ENCODE peak calls at places on chromosome 1, in nine cellular contexts. Q is WTC11, O is NB4, R is HepG2, D is endothelial cell of umbilical vein, W is HCT116, T is H1, M is K562, K is SK-N-SH. J is an unnamed sample.

GRCh38 chr1:183251959-183252450 is 65.9 kb downstream of the LAMC2 start:
- DNase-seq in O (no peak), Q (no peak), W (no peak), T (no peak), D (no peak), K (no peak), M (no peak), R (no peak), J (no peak)

GRCh38 chr1:185157599-185158469 is 867 bp downstream of the SWT1 start:
- DNase-seq in T (no peak), D (peak), Q (no peak), K (no peak), R (no peak), O (peak), W (no peak), M (no peak), J (peak)

GRCh38 chr1:21510113-21510493 is 880 bp downstream of the ALPL start:
- DNase-seq in T (peak), Q (peak), O (peak), R (no peak), M (no peak), K (no peak), D (no peak), W (no peak), J (no peak)

GRCh38 chr1:43414634-43415223 is 25.0 kb downstream of the SZT2 start:
- DNase-seq in T (peak), K (peak), R (peak), W (peak), O (peak), D (peak), M (peak), Q (peak), J (peak)

GRCh38 chr1:161905269-161905884 is 118.3 kb downstream of the OLFML2B start:
- DNase-seq in M (peak), R (peak), T (no peak), Q (peak), K (peak), D (peak), W (peak), O (peak), J (peak)

GRCh38 chr1:111990026-111990877 is 784 bp upstream of the KCND3 start:
- DNase-seq in D (no peak), W (no peak), T (no peak), O (no peak), M (no peak), Q (peak), R (no peak), K (no peak), J (no peak)

GRCh38 chr1:156284762-156285161 is 637 bp downstream of the TMEM79 start:
- DNase-seq in R (no peak), W (no peak), Q (no peak), T (no peak), K (no peak), M (no peak), D (no peak), O (peak), J (no peak)

GRCh38 chr1:227897704-227898438 is 49.9 kb downstream of the WNT9A start:
- DNase-seq in Q (peak), D (no peak), R (no peak), T (no peak), O (no peak), K (no peak), W (no peak), M (no peak), J (no peak)

GRCh38 chr1:178004926-178005391 is 35.1 kb upstream of the SEC16B start:
- DNase-seq in D (peak), R (no peak), M (no peak), W (peak), T (no peak), O (no peak), K (no peak), Q (no peak), J (no peak)

DNA sequence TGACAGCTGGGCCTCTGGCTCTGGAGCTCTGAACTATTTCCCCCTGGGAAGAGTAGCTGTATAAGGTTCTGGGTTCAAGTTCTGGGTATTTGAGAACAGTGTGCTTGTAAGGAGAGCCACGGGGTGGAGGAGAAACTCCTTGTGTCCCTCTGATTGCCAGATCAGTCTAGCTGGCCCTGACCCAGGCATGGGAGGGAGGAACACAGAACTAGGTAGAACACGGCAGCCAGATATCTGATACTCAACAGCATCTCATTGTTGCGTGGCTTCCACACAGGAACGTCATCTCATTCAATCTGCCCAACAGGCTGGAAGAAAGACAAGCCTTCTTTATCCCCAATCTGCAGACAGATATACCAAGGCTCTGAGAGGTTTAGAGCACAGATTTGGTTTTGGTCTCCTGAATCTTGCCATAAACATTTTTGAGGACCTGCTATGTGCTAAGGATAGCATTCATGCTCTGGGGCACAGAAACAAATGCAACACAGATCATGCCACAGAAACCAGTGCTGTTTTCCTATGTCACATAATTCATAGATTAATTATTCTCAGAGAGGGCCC is 83.8 kb downstream of the PLXNA2 start:
- DNase-seq in D (no peak), T (no peak), R (no peak), M (no peak), Q (no peak), W (no peak), O (no peak), K (no peak), J (no peak)
- TF ChIP-seq MAX in D (no peak), T (no peak), R (no peak), M (no peak), Q (no peak), W (no peak), O (no peak), K (no peak), J (no peak)

DNA sequence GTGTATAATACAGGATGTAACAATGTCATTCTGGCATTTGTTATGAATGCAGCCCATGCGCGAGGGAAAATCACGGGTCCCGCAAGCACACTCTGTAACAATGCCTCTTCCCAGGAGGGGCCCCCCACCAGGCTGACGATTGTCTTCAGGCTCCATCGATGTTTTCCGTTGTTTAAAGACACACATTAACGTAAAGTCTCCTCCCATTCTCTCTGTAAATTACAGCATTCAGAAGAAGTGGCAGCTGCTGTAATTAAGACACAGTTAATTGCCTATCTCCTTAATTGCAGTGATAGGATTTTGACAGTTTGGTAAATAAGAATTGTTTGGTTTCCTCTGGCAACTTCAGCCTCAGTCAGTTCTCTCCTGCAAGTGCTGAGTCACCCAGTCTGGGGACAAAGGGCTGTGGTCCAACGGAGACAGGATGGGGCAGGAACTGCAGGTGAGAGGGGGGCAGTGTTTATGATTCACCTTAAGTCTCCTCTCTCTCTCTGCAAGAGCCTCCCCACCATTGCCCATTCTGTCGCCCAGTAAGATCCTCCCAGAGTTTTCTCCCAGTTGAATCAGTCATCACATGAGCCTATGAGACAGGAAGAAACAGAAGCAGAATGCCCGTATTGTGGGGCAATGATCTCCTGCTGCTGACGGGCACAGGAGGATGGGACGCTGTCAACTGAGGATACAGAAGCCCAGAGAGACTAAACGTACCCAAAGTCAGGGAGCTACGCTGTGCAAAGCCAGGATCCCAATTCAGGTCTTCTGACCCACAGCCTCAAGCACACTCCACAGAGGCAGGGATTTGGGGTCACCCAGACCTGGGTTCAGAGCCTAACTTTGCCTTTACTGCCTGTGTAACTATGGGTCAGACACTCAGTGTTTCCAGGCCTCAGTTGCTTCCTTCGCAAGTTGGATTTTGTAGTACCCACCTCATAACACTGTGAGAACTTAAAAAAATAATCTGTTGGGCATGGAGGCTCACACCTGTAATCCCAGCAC is 110.0 kb downstream of the ADSS2 start:
- DNase-seq in O (peak), M (peak), W (no peak), Q (peak), D (peak), K (no peak), R (peak), T (peak), J (peak)
- TF ChIP-seq MAX in O (no peak), M (no peak), W (no peak), Q (no peak), D (no peak), K (no peak), R (no peak), T (no peak), J (no peak)

DNA sequence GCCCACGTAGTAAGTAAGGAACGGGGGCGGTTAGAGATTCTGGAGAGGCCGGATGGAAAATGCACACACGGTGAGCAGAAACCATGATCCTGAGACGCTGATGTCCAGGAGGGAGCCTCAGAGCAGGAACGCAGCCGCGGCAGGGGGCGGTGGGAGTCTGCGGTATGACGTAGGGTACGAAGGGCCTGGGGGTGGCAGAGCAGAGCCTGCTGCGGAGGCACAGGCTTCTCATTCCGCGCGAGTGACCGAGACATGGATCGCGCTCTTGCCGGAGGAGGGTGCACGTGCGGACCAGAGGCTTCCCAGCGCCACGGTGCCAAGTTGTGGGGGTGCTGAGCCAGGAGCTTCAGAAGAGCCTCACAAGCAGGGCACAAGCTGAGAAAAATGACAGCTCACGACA is 176.2 kb downstream of the KIF26B start:
- DNase-seq in T (no peak), O (no peak), D (no peak), K (no peak), R (no peak), M (no peak), Q (peak), W (no peak), J (no peak)
- TF ChIP-seq MAX in T (peak), O (no peak), D (no peak), K (no peak), R (no peak), M (no peak), Q (no peak), W (no peak), J (no peak)

GRCh38 chr1:104746994-104747393 is 997.3 kb downstream of the AMY1C start:
- DNase-seq in T (no peak), R (no peak), W (no peak), O (no peak), Q (no peak), M (no peak), D (no peak), K (no peak), J (no peak)
- TF ChIP-seq MAX in T (no peak), R (no peak), W (no peak), O (no peak), Q (no peak), M (no peak), D (no peak), K (no peak), J (no peak)

DNA sequence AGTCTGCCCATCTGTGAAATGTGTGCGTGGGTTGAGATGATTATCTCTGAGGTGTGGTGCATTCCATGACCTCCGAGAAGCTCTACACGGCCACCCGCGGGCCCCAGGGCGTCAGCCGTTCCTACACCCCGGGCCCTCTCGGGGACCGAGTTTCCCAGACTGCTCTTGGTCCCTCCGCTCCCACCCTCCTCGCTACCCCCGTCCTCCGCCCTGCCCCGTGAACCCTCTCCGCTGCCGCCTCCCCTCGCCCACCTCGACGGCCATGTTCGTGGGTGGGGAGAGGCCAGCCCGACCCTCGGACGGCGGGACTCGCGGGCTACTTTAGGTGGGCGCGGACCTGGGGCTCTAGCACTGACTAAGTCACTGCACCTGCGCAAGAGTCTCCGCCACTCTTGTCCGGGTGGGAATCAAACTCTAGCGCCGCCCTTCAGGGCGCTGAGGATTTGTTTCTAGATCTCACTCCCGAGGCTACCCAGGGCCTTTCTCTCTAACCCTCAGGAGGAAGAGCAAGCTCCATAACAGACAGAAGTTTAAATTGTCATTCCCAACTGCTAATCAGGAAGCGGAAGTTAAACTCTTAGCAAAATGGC is 47.7 kb upstream of the VWA5B1 start:
- DNase-seq in R (no peak), O (no peak), Q (no peak), T (no peak), W (no peak), D (no peak), M (no peak), K (no peak), J (no peak)
- TF ChIP-seq MAX in R (no peak), O (no peak), Q (no peak), T (no peak), W (no peak), D (no peak), M (no peak), K (no peak), J (no peak)

GRCh38 chr1:198620951-198621824 is 17.7 kb upstream of the PTPRC start:
- DNase-seq in K (no peak), W (no peak), M (no peak), T (no peak), O (peak), Q (no peak), D (no peak), R (no peak), J (no peak)
- TF ChIP-seq MAX in K (no peak), W (no peak), M (no peak), T (no peak), O (peak), Q (no peak), D (no peak), R (no peak), J (no peak)